ENCODE peak calls at places on chromosomes 3 and 15, in five cellular contexts. R is HepG2, U is A549, I is transverse colon, Q is mesendoderm. N is an unnamed sample.

GRCh38 chr15:80462836-80463512 is 58.8 kb downstream of the ARNT2 start:
- DNase-seq in R (no peak), I (no peak), Q (no peak), U (no peak), N (no peak)

GRCh38 chr3:80190051-80190450 is 422.3 kb upstream of the ROBO1 start:
- DNase-seq in U (no peak), Q (peak), R (no peak), I (no peak), N (no peak)

GRCh38 chr3:186931487-186932280 is 1.4 kb downstream of the ST6GAL1 start:
- DNase-seq in I (peak), R (peak), Q (peak), U (no peak), N (no peak)

GRCh38 chr15:60793656-60794055 is 314.7 kb upstream of the ICE2 start:
- DNase-seq in I (no peak), U (no peak), Q (no peak), R (no peak), N (no peak)

GRCh38 chr3:112120485-112120836 is 12.6 kb downstream of the GCSAM start:
- DNase-seq in I (no peak), R (no peak), Q (no peak), U (no peak), N (no peak)

GRCh38 chr3:141859651-141860050 is 16.8 kb upstream of the ATP1B3 start:
- DNase-seq in Q (no peak), R (no peak), I (peak), U (no peak), N (no peak)

GRCh38 chr3:180979949-180980348 is 9.6 kb downstream of the DNAJC19 start:
- DNase-seq in U (no peak), I (no peak), Q (no peak), R (no peak), N (no peak)

GRCh38 chr15:80404057-80404718 is at the start of gene ARNT2:
- DNase-seq in I (no peak), R (no peak), U (peak), Q (peak), N (no peak)

GRCh38 chr3:66104535-66104934 is 65.8 kb upstream of the MAGI1 start:
- DNase-seq in Q (no peak), I (no peak), R (no peak), U (no peak), N (no peak)

GRCh38 chr15:60128000-60128376 is 123.9 kb downstream of the FOXB1 start:
- DNase-seq in Q (peak), I (no peak), R (no peak), U (no peak), N (no peak)

GRCh38 chr15:50209804-50210203 is 27.8 kb downstream of the SLC27A2 start:
- DNase-seq in U (no peak), R (no peak), Q (peak), I (no peak), N (no peak)

GRCh38 chr15:71701808-71702207 is 108.5 kb upstream of the NR2E3 start:
- DNase-seq in I (no peak), U (no peak), Q (no peak), R (no peak), N (no peak)
- H3K4me3 ChIP-seq in I (no peak), U (no peak), Q (no peak), R (no peak), N (no peak)

GRCh38 chr3:46665763-46666470 is 27.6 kb downstream of the ALS2CL start:
- DNase-seq in R (no peak), Q (no peak), I (no peak), U (no peak), N (no peak)

GRCh38 chr3:46663611-46664135 is 29.8 kb downstream of the ALS2CL start:
- DNase-seq in Q (peak), U (no peak), R (no peak), I (peak), N (no peak)

GRCh38 chr3:46664188-46664970 is 29.1 kb downstream of the ALS2CL start:
- DNase-seq in I (no peak), R (no peak), Q (no peak), U (no peak), N (no peak)

GRCh38 chr3:46666471-46666845 is 27.0 kb downstream of the ALS2CL start:
- DNase-seq in U (no peak), R (no peak), I (peak), Q (no peak), N (no peak)

GRCh38 chr3:46664971-46665762 is 28.3 kb downstream of the ALS2CL start:
- DNase-seq in I (no peak), R (no peak), Q (no peak), U (no peak), N (no peak)
- H3K27ac ChIP-seq in I (no peak), R (no peak), Q (no peak), U (no peak), N (no peak)

GRCh38 chr3:151402349-151402748 is 17.8 kb upstream of the P2RY12 start:
- DNase-seq in R (no peak), I (no peak), U (no peak), Q (no peak), N (no peak)
- H3K4me3 ChIP-seq in R (no peak), I (no peak), U (no peak), Q (no peak), N (no peak)

GRCh38 chr3:81838455-81838854 is 77.0 kb upstream of the GBE1 start:
- DNase-seq in Q (no peak), I (no peak), R (no peak), U (no peak), N (no peak)
- H3K27ac ChIP-seq in Q (no peak), I (no peak), R (no peak), U (no peak), N (no peak)

GRCh38 chr3:160567774-160568173 is 2.4 kb upstream of the KPNA4 start:
- DNase-seq in I (no peak), U (no peak), Q (no peak), R (no peak), N (no peak)
- H3K4me3 ChIP-seq in I (no peak), U (no peak), Q (no peak), R (no peak), N (no peak)

GRCh38 chr3:129429597-129429996 is 1.2 kb upstream of the EFCAB12 start:
- DNase-seq in R (no peak), I (no peak), U (no peak), Q (peak), N (no peak)
- H3K27ac ChIP-seq in R (no peak), I (peak), U (no peak), Q (no peak), N (no peak)

DNA sequence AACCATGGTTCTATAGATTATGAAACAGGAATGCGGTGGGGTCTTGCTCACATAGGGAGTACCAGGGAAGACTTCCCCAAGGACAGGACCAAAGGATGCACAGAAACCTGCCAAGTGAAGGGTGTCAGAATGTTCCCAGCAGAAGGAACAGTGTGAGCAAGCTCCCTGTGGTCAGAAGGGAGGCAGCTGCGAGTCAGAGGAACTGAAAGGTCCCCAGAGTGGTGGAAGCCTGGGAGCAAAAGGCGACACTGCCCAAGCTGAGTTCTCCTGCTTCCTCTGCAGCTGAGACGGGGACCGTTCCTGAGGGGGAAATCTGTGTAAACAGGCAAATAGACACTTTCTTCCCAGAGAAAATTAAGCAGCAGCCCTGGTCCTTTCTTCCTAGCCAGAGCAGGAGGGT is 14.2 kb upstream of the SLC6A6 start:
- DNase-seq in Q (no peak), I (no peak), R (no peak), U (no peak), N (no peak)
- H3K4me3 ChIP-seq in Q (no peak), I (no peak), R (no peak), U (no peak), N (no peak)

DNA sequence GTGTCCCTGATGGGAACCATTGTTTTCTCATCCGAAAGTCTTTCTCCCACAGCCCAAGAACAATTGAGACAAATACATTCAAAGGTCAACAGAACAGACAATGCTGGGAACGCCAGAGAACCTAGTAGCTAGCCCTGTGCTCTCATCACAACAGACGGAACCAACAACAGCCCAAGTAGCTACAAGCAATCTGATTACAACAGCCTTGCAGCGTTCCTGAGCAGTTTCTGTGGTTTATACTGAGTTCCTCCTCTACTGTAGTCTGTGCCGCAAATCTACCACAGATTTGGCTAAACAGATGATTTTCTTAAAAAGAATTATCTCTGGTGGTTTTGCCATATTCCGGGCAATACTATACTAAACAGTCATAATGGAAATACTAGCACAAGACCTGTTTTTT is 435.6 kb downstream of the MECOM start:
- DNase-seq in R (no peak), Q (peak), U (no peak), I (no peak), N (no peak)
- H3K27ac ChIP-seq in R (no peak), Q (no peak), U (no peak), I (no peak), N (no peak)

DNA sequence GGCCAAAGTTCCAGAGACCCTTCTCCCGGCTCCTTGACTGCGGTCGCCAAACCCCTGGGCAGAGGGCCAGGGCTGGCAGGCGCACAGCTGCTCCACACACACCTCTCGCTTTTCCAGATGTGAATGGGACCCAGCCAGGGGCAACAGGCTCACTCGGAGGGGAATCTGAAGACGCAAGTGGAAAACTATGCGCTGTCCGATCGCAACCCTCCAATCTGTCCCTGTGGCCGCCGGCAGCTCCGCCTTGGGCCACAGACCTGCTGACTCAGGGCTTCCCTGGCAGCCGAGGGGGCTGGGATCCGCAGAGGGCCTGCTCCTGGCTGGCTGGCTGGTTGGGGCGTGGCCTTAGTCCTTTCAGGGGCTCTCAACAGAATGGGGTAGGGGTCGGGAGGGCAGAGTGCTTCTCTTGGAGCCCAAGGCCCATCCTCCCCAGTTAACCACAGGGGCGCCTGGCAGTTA is 54.0 kb downstream of the IQSEC1 start:
- DNase-seq in R (no peak), I (no peak), Q (peak), U (no peak), N (peak)
- H3K4me3 ChIP-seq in R (no peak), I (no peak), Q (no peak), U (no peak), N (no peak)

N was measured in iPS DF 6.9.